ENCODE peak calls at places on chromosomes 7 and 10, in four cellular contexts. M, V, S and J are unnamed samples.

GRCh38 chr10:123068098-123068853 is 59.5 kb downstream of the ACADSB start:
- DNase-seq in S (no peak), M (no peak), V (no peak), J (no peak)

GRCh38 chr7:22717760-22718159 is 9.2 kb upstream of the IL6 start:
- DNase-seq in V (no peak), S (no peak), M (no peak), J (no peak)

GRCh38 chr7:157445956-157446295 is 109.1 kb downstream of the DNAJB6 start:
- DNase-seq in M (no peak), S (no peak), V (no peak), J (no peak)

GRCh38 chr7:27784399-27785053 is 44.6 kb downstream of the TAX1BP1 start:
- DNase-seq in M (peak), S (no peak), V (peak), J (no peak)

GRCh38 chr7:30148951-30149459 is 14.2 kb downstream of the MTURN start:
- DNase-seq in S (no peak), M (no peak), V (no peak), J (peak)

GRCh38 chr10:58631715-58632114 is 119.0 kb downstream of the BICC1 start:
- DNase-seq in S (no peak), V (no peak), M (no peak), J (no peak)

GRCh38 chr10:52316005-52316404 is 1.9 kb downstream of the DKK1 start:
- DNase-seq in V (no peak), M (no peak), S (no peak), J (no peak)

GRCh38 chr7:28144266-28144665 is 36.3 kb downstream of the JAZF1 start:
- DNase-seq in S (no peak), M (peak), V (no peak), J (no peak)

GRCh38 chr10:51031995-51032394 is 42.3 kb upstream of the PRKG1 start:
- DNase-seq in M (peak), S (no peak), V (no peak), J (no peak)

GRCh38 chr7:27593226-27593625 is 69.5 kb downstream of the HIBADH start:
- DNase-seq in S (no peak), V (no peak), M (no peak), J (no peak)

GRCh38 chr10:114379631-114380041 is 24.7 kb downstream of the AFAP1L2 start:
- DNase-seq in V (no peak), M (no peak), S (no peak), J (no peak)

GRCh38 chr7:73520673-73521635 is 1.1 kb downstream of the BAZ1B start:
- DNase-seq in V (peak), S (no peak), M (peak), J (no peak)

GRCh38 chr10:77448226-77448625 is 189.4 kb downstream of the KCNMA1 start:
- DNase-seq in M (no peak), V (no peak), S (no peak), J (no peak)

GRCh38 chr7:36044096-36044892 is 108.8 kb upstream of the EEPD1 start:
- DNase-seq in V (no peak), M (no peak), S (no peak), J (no peak)

GRCh38 chr7:35549781-35550180 is 145.2 kb downstream of the HERPUD2 start:
- DNase-seq in S (no peak), V (no peak), M (no peak), J (no peak)

GRCh38 chr10:103736763-103737162 is 118.6 kb downstream of the SH3PXD2A start:
- DNase-seq in M (peak), S (no peak), V (peak), J (no peak)

GRCh38 chr10:31036209-31036608 is 4.5 kb upstream of the ZNF438 start:
- DNase-seq in M (peak), S (no peak), V (no peak), J (no peak)

GRCh38 chr10:78916227-78916626 is 152.5 kb upstream of the ZMIZ1 start:
- DNase-seq in S (no peak), M (no peak), V (no peak), J (no peak)

GRCh38 chr7:2641406-2642393 is 9.9 kb downstream of the TTYH3 start:
- DNase-seq in S (no peak), M (peak), V (no peak), J (peak)

GRCh38 chr10:124735491-124736286 is 8.5 kb downstream of the FAM53B start:
- DNase-seq in S (no peak), M (no peak), V (no peak), J (no peak)

GRCh38 chr10:86165666-86166065 is 200.9 kb downstream of the GRID1 start:
- DNase-seq in S (no peak), M (no peak), V (no peak), J (no peak)

GRCh38 chr7:4479367-4480039 is 202.6 kb upstream of the FOXK1 start:
- DNase-seq in S (no peak), V (peak), M (peak), J (no peak)

GRCh38 chr10:3749597-3750351 is 35.2 kb downstream of the KLF6 start:
- DNase-seq in S (no peak), M (no peak), V (no peak), J (no peak)

GRCh38 chr10:88089498-88089897 is 226.1 kb downstream of the PTEN start:
- DNase-seq in V (no peak), M (no peak), S (no peak), J (no peak)

GRCh38 chr10:67666416-67667043 is 29.5 kb downstream of the CTNNA3 start:
- DNase-seq in M (no peak), S (no peak), V (peak), J (no peak)
- TF ChIP-seq CTCF in M (peak), S (peak), V (peak), J (no peak)

DNA sequence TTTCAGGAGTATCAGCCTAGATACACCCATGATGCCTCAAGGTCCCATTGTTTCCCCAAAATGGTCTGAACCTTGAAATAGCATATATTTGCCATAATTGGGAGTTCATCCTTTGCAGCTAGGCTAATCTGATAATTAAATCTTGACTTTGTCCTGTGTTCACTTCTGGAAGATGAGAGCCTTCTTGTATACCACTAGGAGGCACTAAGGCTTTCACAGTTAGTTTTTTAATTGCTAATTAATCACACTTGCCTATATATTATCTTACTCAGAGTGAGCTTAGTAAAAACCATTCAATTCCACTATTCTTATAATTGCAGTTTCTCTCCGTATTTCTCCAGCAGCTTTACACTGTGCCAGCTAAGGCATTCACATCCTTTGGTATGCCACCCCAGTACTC is 48.7 kb upstream of the MAGI2 start:
- DNase-seq in V (no peak), S (no peak), M (no peak), J (no peak)
- TF ChIP-seq CTCF in V (no peak), S (peak), M (peak), J (no peak)

GRCh38 chr7:71131753-71132520 is at the start of gene GALNT17:
- DNase-seq in V (no peak), S (peak), M (peak), J (no peak)
- TF ChIP-seq CTCF in V (no peak), S (no peak), M (no peak), J (no peak)

GRCh38 chr10:109451879-109452278 is 471.4 kb downstream of the XPNPEP1 start:
- DNase-seq in M (no peak), S (no peak), V (no peak), J (no peak)
- TF ChIP-seq CTCF in M (peak), S (no peak), V (no peak), J (no peak)